ENCODE peak calls at places on chromosomes 2 and 18, in seven cellular contexts. M is activated T-cell treated with anti-CD3 and anti-CD28 coated beads for 1 hour, Z is NCI-H1417, K is NCI-H510A treated with DMSO at 0.1 percent for 48 hours, E is epithelial cell of esophagus, B is choroid plexus epithelial cell, Q is AG09309. J is an unnamed sample.

GRCh38 chr2:106183093-106183837 is 10.8 kb downstream of the UXS1 start:
- DNase-seq in M (no peak), Z (no peak), K (no peak), E (no peak), B (peak), Q (no peak), J (no peak)

GRCh38 chr2:27809761-27810241 is 38.3 kb downstream of the MRPL33 start:
- DNase-seq in M (no peak), Z (no peak), K (no peak), E (peak), B (peak), Q (no peak), J (no peak)

GRCh38 chr2:71947809-71948208 is 199.9 kb downstream of the CYP26B1 start:
- DNase-seq in M (no peak), Z (no peak), K (no peak), E (no peak), B (no peak), Q (no peak), J (no peak)

GRCh38 chr2:16392647-16393482 is 272.8 kb downstream of the CYRIA start:
- DNase-seq in M (no peak), Z (no peak), K (no peak), E (no peak), B (no peak), Q (no peak), J (no peak)

GRCh38 chr2:36800381-36800780 is 103.9 kb downstream of the VIT start:
- DNase-seq in M (peak), Z (no peak), K (no peak), E (no peak), B (no peak), Q (no peak), J (no peak)

GRCh38 chr18:63213331-63213900 is 106.2 kb downstream of the BCL2 start:
- DNase-seq in M (no peak), Z (no peak), K (no peak), E (no peak), B (no peak), Q (no peak), J (no peak)

GRCh38 chr2:237695201-237695780 is 67.9 kb downstream of the LRRFIP1 start:
- DNase-seq in M (no peak), Z (no peak), K (peak), E (peak), B (peak), Q (peak), J (peak)

GRCh38 chr2:101820519-101820918 is 123.0 kb downstream of the MAP4K4 start:
- DNase-seq in M (no peak), Z (peak), K (no peak), E (peak), B (peak), Q (no peak), J (peak)

GRCh38 chr2:118251427-118251826 is 163.2 kb downstream of the INSIG2 start:
- DNase-seq in M (no peak), Z (no peak), K (no peak), E (peak), B (no peak), Q (peak), J (peak)

GRCh38 chr18:78494204-78494603 is 485.4 kb upstream of the SALL3 start:
- DNase-seq in M (no peak), Z (no peak), K (no peak), E (no peak), B (no peak), Q (no peak), J (no peak)

GRCh38 chr2:215447673-215448081 is 11.8 kb upstream of the FN1 start:
- DNase-seq in M (no peak), Z (no peak), K (no peak), E (peak), B (no peak), Q (no peak), J (no peak)

GRCh38 chr2:26366957-26367356 is 20.4 kb upstream of the ADGRF3 start:
- DNase-seq in M (no peak), Z (no peak), K (no peak), E (no peak), B (no peak), Q (no peak), J (no peak)

GRCh38 chr2:102238778-102239177 is 52.0 kb downstream of the IL1RL2 start:
- DNase-seq in M (no peak), Z (no peak), K (no peak), E (no peak), B (no peak), Q (no peak), J (no peak)

GRCh38 chr2:47221956-47222355 is 66.8 kb upstream of the STPG4 start:
- DNase-seq in M (no peak), Z (peak), K (no peak), E (no peak), B (peak), Q (no peak), J (no peak)

GRCh38 chr2:241811209-241811951 is 2.4 kb downstream of the NEU4 start:
- DNase-seq in M (no peak), Z (no peak), K (no peak), E (no peak), B (no peak), Q (no peak), J (no peak)

GRCh38 chr2:225207026-225207425 is 164.8 kb upstream of the DOCK10 start:
- DNase-seq in M (no peak), Z (no peak), K (no peak), E (no peak), B (no peak), Q (no peak), J (no peak)

GRCh38 chr2:85258194-85258605 is 69.6 kb downstream of the TGOLN2 start:
- DNase-seq in M (no peak), Z (no peak), K (no peak), E (no peak), B (no peak), Q (no peak), J (no peak)

GRCh38 chr2:187024739-187025138 is 175.8 kb upstream of the ZSWIM2 start:
- DNase-seq in M (no peak), Z (no peak), K (no peak), E (no peak), B (no peak), Q (no peak), J (no peak)

J was measured in AG04449.